ENCODE peak calls at places on chromosomes 13 and 19, in five cellular contexts. Y, W, H, O and X are unnamed samples.

GRCh38 chr13:40206241-40207109 is 460.0 kb downstream of the FOXO1 start:
- DNase-seq in H (no peak), Y (no peak), O (peak; percentile 48), W (no peak), X (no peak)

GRCh38 chr13:30373727-30374126 is 48.6 kb upstream of the UBE2L5 start:
- DNase-seq in Y (no peak), O (no peak), W (no peak), H (peak; percentile 46), X (no peak)

GRCh38 chr19:12208221-12208620 is 45.3 kb downstream of the ZNF136 start:
- DNase-seq in H (no peak), Y (no peak), W (no peak), O (no peak), X (no peak)

GRCh38 chr19:42427313-42427712 is at the start of gene LIPE:
- DNase-seq in Y (no peak), O (no peak), W (no peak), H (no peak), X (no peak)

GRCh38 chr19:11849264-11849615 is 714 bp downstream of the ZNF439 start:
- DNase-seq in O (no peak), W (no peak), Y (no peak), H (no peak), X (no peak)

GRCh38 chr13:27622102-27622820 is 569 bp downstream of the POLR1D start:
- DNase-seq in O (peak; percentile 11), Y (peak; percentile 27), H (no peak), W (no peak), X (no peak)

GRCh38 chr13:110872768-110873638 is 41.9 kb downstream of the ANKRD10 start:
- DNase-seq in O (no peak), H (no peak), W (no peak), Y (no peak), X (no peak)

GRCh38 chr19:55287361-55288079 is 3.7 kb downstream of the BRSK1 start:
- DNase-seq in W (no peak), O (no peak), Y (no peak), H (no peak), X (peak; percentile 94)

GRCh38 chr13:27053902-27054595 is 117.6 kb downstream of the USP12 start:
- DNase-seq in Y (peak; percentile 77), W (peak; percentile 47), H (no peak), O (peak; percentile 79), X (no peak)

GRCh38 chr19:50721441-50722137 is 1.6 kb upstream of the CLEC11A start:
- DNase-seq in O (no peak), H (no peak), W (no peak), Y (no peak), X (no peak)

GRCh38 chr19:2974342-2974932 is 2.9 kb upstream of the TLE6 start:
- DNase-seq in Y (no peak), W (no peak), O (no peak), H (peak; percentile 80), X (no peak)

GRCh38 chr13:46126552-46127171 is 21.8 kb upstream of the CPB2 start:
- DNase-seq in H (no peak), W (no peak), Y (peak; percentile 75), O (peak; percentile 68), X (peak; percentile 88)

GRCh38 chr13:91308299-91308698 is 39.2 kb upstream of the MIR17HG start:
- DNase-seq in O (no peak), W (no peak), Y (no peak), H (no peak), X (no peak)

GRCh38 chr19:41367848-41368301 is 3.9 kb upstream of the B9D2 start:
- DNase-seq in O (peak; percentile 94), Y (peak; percentile 93), H (no peak), W (peak; percentile 95), X (no peak)

GRCh38 chr13:37194428-37194861 is 89.0 kb upstream of the CSNK1A1L start:
- DNase-seq in O (peak; percentile 90), Y (peak; percentile 85), H (no peak), W (peak; percentile 40), X (no peak)

GRCh38 chr19:11539495-11540365 is 1.1 kb downstream of the CNN1 start:
- DNase-seq in Y (no peak), H (peak; percentile 86), O (no peak), W (no peak), X (no peak)

GRCh38 chr19:1275976-1276619 is 768 bp downstream of the FAM174C start:
- DNase-seq in O (no peak), H (no peak), W (no peak), Y (no peak), X (no peak)

GRCh38 chr13:82879921-82880320 is 1002.4 kb downstream of the SLITRK1 start:
- DNase-seq in Y (no peak), H (no peak), O (no peak), W (no peak), X (no peak)

GRCh38 chr13:94829201-94829600 is 116.9 kb upstream of the SOX21 start:
- DNase-seq in W (no peak), Y (no peak), O (no peak), H (no peak), X (no peak)

GRCh38 chr19:13208131-13208963 is 58.1 kb downstream of the IER2 start:
- DNase-seq in Y (peak; percentile 61), W (no peak), O (peak; percentile 45), H (peak; percentile 67), X (no peak)

GRCh38 chr19:1073956-1074511 is 7.1 kb downstream of the ARHGAP45 start:
- DNase-seq in W (no peak), H (no peak), O (no peak), Y (no peak), X (no peak)

GRCh38 chr19:50255115-50255514 is 51.7 kb downstream of the MYH14 start:
- DNase-seq in O (no peak), Y (no peak), W (no peak), H (no peak), X (no peak)